ENCODE peak calls at places on chromosomes 3 and 15, in ten cellular contexts. N, I, M, C, L, Z, Q, D, S and B are unnamed samples.

GRCh38 chr3:69420781-69421520 is 35.1 kb upstream of the FRMD4B start:
- DNase-seq in N (no peak), I (no peak), M (no peak), C (no peak), L (no peak), Z (no peak), Q (peak), D (no peak), S (no peak), B (no peak)

GRCh38 chr3:63877737-63878393 is 14.2 kb downstream of the ATXN7 start:
- DNase-seq in N (no peak), I (peak), M (peak), C (no peak), L (no peak), Z (no peak), Q (peak), D (no peak), S (no peak), B (no peak)

GRCh38 chr15:93483923-93484322 is 394.9 kb upstream of the RGMA start:
- DNase-seq in N (no peak), I (no peak), M (no peak), C (no peak), L (no peak), Z (no peak), Q (no peak), D (no peak), S (no peak), B (no peak)

GRCh38 chr3:178485756-178486155 is 50.5 kb upstream of the KCNMB2 start:
- DNase-seq in N (no peak), I (no peak), M (peak), C (no peak), L (no peak), Z (no peak), Q (peak), D (no peak), S (no peak), B (no peak)

GRCh38 chr15:57565326-57565725 is 26.4 kb upstream of the MYZAP start:
- DNase-seq in N (no peak), I (no peak), M (no peak), C (no peak), L (no peak), Z (peak), Q (no peak), D (no peak), S (peak), B (no peak)

GRCh38 chr15:40006646-40007045 is 32.3 kb downstream of the SRP14 start:
- DNase-seq in N (no peak), I (peak), M (peak), C (no peak), L (no peak), Z (no peak), Q (peak), D (no peak), S (no peak), B (no peak)

GRCh38 chr15:38651328-38652038 is 86.9 kb upstream of the RASGRP1 start:
- DNase-seq in N (no peak), I (no peak), M (no peak), C (no peak), L (no peak), Z (no peak), Q (no peak), D (no peak), S (no peak), B (no peak)

GRCh38 chr3:49157289-49157688 is 8.8 kb downstream of the CCDC71 start:
- DNase-seq in N (no peak), I (no peak), M (no peak), C (no peak), L (no peak), Z (no peak), Q (no peak), D (no peak), S (no peak), B (no peak)

GRCh38 chr15:92600902-92601301 is 54.7 kb downstream of the FAM174B start:
- DNase-seq in N (no peak), I (no peak), M (no peak), C (no peak), L (no peak), Z (no peak), Q (no peak), D (no peak), S (peak), B (no peak)

GRCh38 chr15:99731336-99732267 is 1.6 kb downstream of the LYSMD4 start:
- DNase-seq in N (no peak), I (no peak), M (no peak), C (peak), L (no peak), Z (no peak), Q (no peak), D (no peak), S (no peak), B (no peak)

GRCh38 chr3:165206454-165207266 is 10.5 kb upstream of the SLITRK3 start:
- DNase-seq in N (peak), I (peak), M (peak), C (peak), L (no peak), Z (peak), Q (peak), D (no peak), S (peak), B (no peak)

GRCh38 chr3:171994646-171995441 is 44.5 kb upstream of the FNDC3B start:
- DNase-seq in N (no peak), I (peak), M (peak), C (no peak), L (no peak), Z (no peak), Q (peak), D (no peak), S (no peak), B (no peak)

GRCh38 chr3:41102053-41102556 is 97.2 kb upstream of the CTNNB1 start:
- DNase-seq in N (no peak), I (no peak), M (no peak), C (no peak), L (no peak), Z (no peak), Q (peak), D (no peak), S (no peak), B (no peak)

GRCh38 chr3:176814252-176814651 is 383.0 kb downstream of the TBL1XR1 start:
- DNase-seq in N (peak), I (peak), M (peak), C (peak), L (no peak), Z (no peak), Q (peak), D (peak), S (peak), B (peak)

GRCh38 chr15:37792351-37792750 is 142.1 kb upstream of the TMCO5A start:
- DNase-seq in N (no peak), I (no peak), M (no peak), C (no peak), L (no peak), Z (no peak), Q (no peak), D (no peak), S (no peak), B (no peak)

GRCh38 chr3:99641984-99642383 is 3.6 kb downstream of the COL8A1 start:
- DNase-seq in N (no peak), I (no peak), M (no peak), C (no peak), L (no peak), Z (no peak), Q (no peak), D (no peak), S (no peak), B (no peak)

GRCh38 chr3:89173546-89173945 is 66.1 kb downstream of the EPHA3 start:
- DNase-seq in N (no peak), I (no peak), M (no peak), C (no peak), L (no peak), Z (no peak), Q (no peak), D (no peak), S (no peak), B (no peak)

GRCh38 chr15:80659375-80659774 is 35.7 kb upstream of the ABHD17C start:
- DNase-seq in N (no peak), I (no peak), M (no peak), C (no peak), L (no peak), Z (no peak), Q (peak), D (no peak), S (no peak), B (no peak)

GRCh38 chr3:82342521-82342920 is 581.1 kb upstream of the GBE1 start:
- DNase-seq in N (no peak), I (no peak), M (no peak), C (no peak), L (no peak), Z (no peak), Q (no peak), D (no peak), S (no peak), B (no peak)

GRCh38 chr3:111252795-111253194 is 181.2 kb downstream of the NECTIN3 start:
- DNase-seq in N (peak), I (peak), M (no peak), C (no peak), L (no peak), Z (no peak), Q (peak), D (no peak), S (peak), B (no peak)

GRCh38 chr15:78155355-78155939 is 6.3 kb downstream of the IDH3A start:
- DNase-seq in N (no peak), I (no peak), M (no peak), C (no peak), L (no peak), Z (no peak), Q (no peak), D (no peak), S (no peak), B (no peak)

GRCh38 chr15:90859234-90860131 is 8.9 kb upstream of the FURIN start:
- DNase-seq in N (no peak), I (no peak), M (no peak), C (no peak), L (no peak), Z (no peak), Q (no peak), D (no peak), S (peak), B (no peak)

GRCh38 chr15:88438181-88438580 is 29.0 kb downstream of the MRPL46 start:
- DNase-seq in N (no peak), I (no peak), M (no peak), C (no peak), L (no peak), Z (no peak), Q (no peak), D (no peak), S (no peak), B (no peak)

GRCh38 chr3:32424581-32425250 is 33.1 kb downstream of the CMTM7 start:
- DNase-seq in N (no peak), I (no peak), M (no peak), C (no peak), L (no peak), Z (no peak), Q (no peak), D (no peak), S (no peak), B (no peak)

GRCh38 chr3:194808709-194809108 is 123.0 kb downstream of the FAM43A start:
- DNase-seq in N (no peak), I (peak), M (peak), C (no peak), L (no peak), Z (no peak), Q (peak), D (peak), S (no peak), B (no peak)

GRCh38 chr3:35659808-35660207 is 20.5 kb downstream of the ARPP21 start:
- DNase-seq in N (no peak), I (no peak), M (no peak), C (no peak), L (no peak), Z (peak), Q (no peak), D (no peak), S (peak), B (no peak)

GRCh38 chr3:51715231-51716058 is 8.6 kb downstream of the GRM2 start:
- DNase-seq in N (no peak), I (no peak), M (no peak), C (no peak), L (no peak), Z (no peak), Q (no peak), D (peak), S (no peak), B (no peak)